ENCODE peak calls at places on chromosomes 7 and 10, in four cellular contexts. J is amygdala, I is nucleus accumbens, G is RPMI8226. M is an unnamed sample.

GRCh38 chr10:88754272-88754671 is 5.5 kb upstream of the LIPN start:
- DNase-seq in J (no peak), I (no peak), G (no peak), M (no peak)

GRCh38 chr10:124648738-124649137 is 95.4 kb downstream of the FAM53B start:
- DNase-seq in J (peak; percentile 75), I (peak; percentile 63), G (peak; percentile 92), M (peak; percentile 76)

GRCh38 chr10:3745582-3745981 is 39.4 kb downstream of the KLF6 start:
- DNase-seq in J (no peak), I (no peak), G (no peak), M (no peak)

GRCh38 chr7:136685506-136685905 is 182.9 kb upstream of the CHRM2 start:
- DNase-seq in J (no peak), I (no peak), G (no peak), M (no peak)

GRCh38 chr7:121002-121401 is 71.4 kb upstream of the FAM20C start:
- DNase-seq in J (no peak), I (no peak), G (no peak), M (no peak)

GRCh38 chr10:42875388-42875755 is 92.8 kb downstream of the BMS1 start:
- DNase-seq in J (no peak), I (no peak), G (no peak), M (no peak)

GRCh38 chr10:71471957-71472365 is 75.2 kb downstream of the CDH23 start:
- DNase-seq in J (no peak), I (no peak), G (no peak), M (no peak)

GRCh38 chr7:34184466-34184865 is 279.1 kb downstream of the BMPER start:
- DNase-seq in J (no peak), I (no peak), G (no peak), M (no peak)

GRCh38 chr7:141158562-141158961 is 84.7 kb downstream of the TMEM178B start:
- DNase-seq in J (no peak), I (no peak), G (peak; percentile 91), M (peak; percentile 9)

GRCh38 chr10:119233821-119234220 is 26.4 kb downstream of the GRK5 start:
- DNase-seq in J (no peak), I (no peak), G (no peak), M (no peak)

GRCh38 chr10:106615081-106615480 is 549.4 kb downstream of the SORCS1 start:
- DNase-seq in J (no peak), I (no peak), G (no peak), M (no peak)

GRCh38 chr10:61779950-61780659 is 117.4 kb downstream of the CABCOCO1 start:
- DNase-seq in J (no peak), I (no peak), G (no peak), M (peak; percentile 21)

GRCh38 chr7:80833289-80834104 is 85.4 kb downstream of the SEMA3C start:
- DNase-seq in J (no peak), I (no peak), G (no peak), M (no peak)

GRCh38 chr10:78408671-78409472 is 375.2 kb downstream of the RPS24 start:
- DNase-seq in J (peak; percentile 58), I (peak; percentile 32), G (no peak), M (peak; percentile 47)

GRCh38 chr7:50449881-50450690 is at the start of gene FIGNL1:
- DNase-seq in J (peak; percentile 69), I (peak; percentile 70), G (peak; percentile 94), M (peak; percentile 88)

GRCh38 chr10:86756511-86757109 is at the start of gene BMPR1A:
- DNase-seq in J (peak; percentile 93), I (no peak), G (no peak), M (no peak)

GRCh38 chr10:79182122-79182521 is 113.4 kb downstream of the ZMIZ1 start:
- DNase-seq in J (no peak), I (no peak), G (no peak), M (no peak)

GRCh38 chr7:33516634-33517033 is 387.3 kb downstream of the BBS9 start:
- DNase-seq in J (no peak), I (no peak), G (no peak), M (no peak)

GRCh38 chr10:132632851-132633684 is 95.5 kb downstream of the INPP5A start:
- DNase-seq in J (no peak), I (no peak), G (no peak), M (no peak)

GRCh38 chr10:44396671-44397191 is 11.8 kb upstream of the CXCL12 start:
- DNase-seq in J (no peak), I (no peak), G (no peak), M (no peak)

GRCh38 chr10:88254091-88254490 is 329.0 kb downstream of the RNLS start:
- DNase-seq in J (no peak), I (no peak), G (no peak), M (no peak)

GRCh38 chr10:124168991-124169826 is 75.8 kb upstream of the CHST15 start:
- DNase-seq in J (no peak), I (no peak), G (no peak), M (peak; percentile 7)

GRCh38 chr7:107966701-107967100 is 36.3 kb downstream of the LAMB1 start:
- DNase-seq in J (no peak), I (no peak), G (no peak), M (no peak)

GRCh38 chr10:89476676-89477075 is 58.7 kb downstream of the SLC16A12 start:
- DNase-seq in J (no peak), I (no peak), G (no peak), M (no peak)

GRCh38 chr7:47087866-47088265 is 494.0 kb downstream of the TNS3 start:
- DNase-seq in J (no peak), I (no peak), G (no peak), M (no peak)

GRCh38 chr10:388661-389045 is 253.4 kb downstream of the ZMYND11 start:
- DNase-seq in J (no peak), I (no peak), G (no peak), M (no peak)

GRCh38 chr7:123748734-123749536 is at the start of gene WASL:
- DNase-seq in J (peak; percentile 95), I (peak; percentile 87), G (peak; percentile 96), M (peak; percentile 91)

GRCh38 chr7:46969303-46970130 is 612.4 kb downstream of the TNS3 start:
- DNase-seq in J (peak; percentile 12), I (no peak), G (no peak), M (peak; percentile 56)

GRCh38 chr7:1238363-1239331 is 6.0 kb downstream of the UNCX start:
- DNase-seq in J (no peak), I (no peak), G (no peak), M (no peak)

GRCh38 chr7:16114633-16115032 is 306.7 kb downstream of the CRPPA start:
- DNase-seq in J (no peak), I (no peak), G (peak; percentile 22), M (no peak)